ENCODE peak calls at places on chromosomes 4 and X, in four cellular contexts. C is mesenchymal stem cell, L is H1, H is neuronal stem cell. K is an unnamed sample.

GRCh38 chr4:101853691-101854090 is 63.2 kb downstream of the BANK1 start:
- DNase-seq in C (no peak), H (no peak), L (no peak), K (no peak)

GRCh38 chr4:53227451-53227850 is 138.4 kb downstream of the SCFD2 start:
- DNase-seq in C (no peak), L (no peak), H (no peak), K (no peak)

GRCh38 chr4:10075953-10076391 is 40.6 kb downstream of the WDR1 start:
- DNase-seq in C (no peak), H (no peak), L (no peak), K (no peak)

GRCh38 chrX:103616676-103617186 is 9.0 kb downstream of the TCEAL3 start:
- DNase-seq in H (no peak), C (no peak), L (no peak), K (no peak)

GRCh38 chr4:20126906-20127305 is 124.8 kb upstream of the SLIT2 start:
- DNase-seq in H (no peak), C (no peak), L (no peak), K (no peak)

GRCh38 chr4:10203851-10204250 is 87.3 kb upstream of the WDR1 start:
- DNase-seq in H (no peak), L (no peak), C (no peak), K (no peak)

GRCh38 chr4:90845777-90846176 is 718.6 kb downstream of the CCSER1 start:
- DNase-seq in H (no peak), C (peak; percentile 36), L (no peak), K (no peak)

GRCh38 chr4:77538574-77539157 is 67.0 kb upstream of the CXCL13 start:
- DNase-seq in L (no peak), H (no peak), C (peak; percentile 20), K (no peak)

GRCh38 chr4:15021301-15021700 is 19.0 kb downstream of the CPEB2 start:
- DNase-seq in H (no peak), C (no peak), L (no peak), K (no peak)

GRCh38 chr4:75637176-75637575 is 6.8 kb upstream of the CDKL2 start:
- DNase-seq in C (peak; percentile 39), H (no peak), L (no peak), K (no peak)

GRCh38 chr4:163042306-163042705 is 124.4 kb downstream of the NAF1 start:
- DNase-seq in L (no peak), C (no peak), H (no peak), K (no peak)

GRCh38 chrX:150446995-150447394 is 83.9 kb downstream of the MAMLD1 start:
- DNase-seq in L (no peak), C (no peak), H (no peak), K (no peak)

GRCh38 chr4:1187182-1187581 is 14.8 kb upstream of the SPON2 start:
- DNase-seq in H (no peak), C (peak; percentile 83), L (no peak), K (no peak)

GRCh38 chr4:49018718-49019295 is 32.7 kb downstream of the CWH43 start:
- DNase-seq in L (no peak), H (no peak), C (no peak), K (no peak)

GRCh38 chrX:41827886-41828285 is 95.5 kb downstream of the CASK start:
- DNase-seq in H (no peak), C (peak; percentile 67), L (no peak), K (no peak)

GRCh38 chr4:1856920-1857699 is 1.2 kb upstream of the LETM1 start:
- DNase-seq in L (no peak), C (no peak), H (no peak), K (no peak)

GRCh38 chr4:182277402-182277801 is 34.2 kb downstream of the TENM3 start:
- DNase-seq in L (no peak), C (no peak), H (no peak), K (no peak)

GRCh38 chrX:125202486-125203378 is 116.9 kb upstream of the TEX13C start:
- DNase-seq in H (no peak), C (no peak), L (no peak), K (peak; percentile 25)

GRCh38 chrX:149473092-149473491 is 32.0 kb downstream of the IDS start:
- DNase-seq in H (no peak), L (no peak), C (no peak), K (no peak)

GRCh38 chrX:100994352-100995281 is 25.1 kb downstream of the ARL13A start:
- DNase-seq in L (no peak), C (peak; percentile 57), H (no peak), K (no peak)

GRCh38 chr4:7546809-7547367 is 112.2 kb upstream of the PSAPL1 start:
- DNase-seq in H (no peak), L (no peak), C (peak; percentile 19), K (no peak)

GRCh38 chrX:22389544-22390243 is 117.0 kb downstream of the CBLL2 start:
- DNase-seq in C (peak; percentile 67), L (no peak), H (no peak), K (no peak)

GRCh38 chr4:82801910-82802521 is 3.4 kb upstream of the SCD5 start:
- DNase-seq in L (no peak), H (no peak), C (peak; percentile 33), K (no peak)

GRCh38 chr4:87839309-87839946 is 6.7 kb downstream of the MEPE start:
- DNase-seq in L (no peak), C (peak; percentile 52), H (peak; percentile 12), K (no peak)

DNA sequence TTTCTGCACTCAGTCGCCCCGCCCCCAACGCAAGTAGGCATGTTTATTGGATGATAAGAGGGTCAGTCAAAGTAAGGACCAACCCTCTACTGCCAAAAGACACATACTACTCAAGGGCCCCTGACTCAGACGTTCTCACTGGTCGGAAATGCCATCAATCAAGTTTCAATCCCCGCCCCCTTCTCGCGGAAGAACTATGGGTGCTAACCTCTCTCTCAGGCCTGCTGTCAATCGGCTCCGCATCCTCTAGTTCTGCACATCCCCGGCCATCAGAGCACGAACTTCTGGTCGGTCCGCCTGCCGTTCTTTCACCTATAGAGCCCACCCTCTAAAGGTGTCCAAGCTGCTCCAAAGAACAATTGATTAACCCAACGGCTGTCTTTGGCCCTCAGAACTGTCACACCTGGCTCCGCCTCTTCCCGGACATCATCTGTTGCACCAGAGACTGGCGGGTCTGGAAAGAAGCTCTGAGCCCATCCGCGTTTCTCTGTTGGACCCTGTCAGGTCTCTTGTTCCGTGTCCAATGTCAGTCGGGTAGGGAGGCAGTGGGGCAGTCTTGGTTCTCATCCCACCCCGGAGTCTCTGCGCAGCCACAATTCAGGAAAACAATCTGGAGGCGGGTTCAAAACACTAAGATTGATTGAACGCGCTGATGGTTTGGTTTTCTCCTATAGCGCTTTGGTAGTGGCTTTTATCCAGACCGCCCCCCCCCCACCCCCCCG is 15.2 kb downstream of the NDUFB11 start:
- DNase-seq in C (peak; percentile 96), H (peak; percentile 90), L (peak; percentile 76), K (peak; percentile 94)
- H2BK15ac ChIP-seq in C (no peak overlapping the region), H (no peak overlapping the region), L (no peak overlapping the region), K (no peak overlapping the region)

GRCh38 chr4:140257461-140258305 is 103.7 kb upstream of the MAML3 start:
- DNase-seq in H (no peak), C (peak; percentile 62), L (no peak), K (no peak)
- H2BK12ac ChIP-seq in H (no peak overlapping the region), C (peak overlapping the region; percentile 6), L (peak overlapping the region; percentile 11), K (no peak overlapping the region)

GRCh38 chr4:153153339-153153851 is 50.8 kb upstream of the TRIM2 start:
- DNase-seq in C (peak; percentile 56), L (no peak), H (no peak), K (peak; percentile 75)
- H2BK15ac ChIP-seq in C (peak overlapping the region; percentile 92), L (no peak overlapping the region), H (peak overlapping the region; percentile 52), K (no peak overlapping the region)

GRCh38 chrX:19512961-19513360 is 2.3 kb downstream of the MAP3K15 start:
- DNase-seq in H (no peak), L (no peak), C (no peak), K (no peak)
- H2BK12ac ChIP-seq in H (no peak overlapping the region), L (no peak overlapping the region), C (no peak overlapping the region), K (no peak overlapping the region)

GRCh38 chr4:151302432-151302831 is 23.0 kb downstream of the SH3D19 start:
- DNase-seq in H (no peak), C (peak; percentile 24), L (no peak), K (no peak)

GRCh38 chr4:151310124-151310728 is 15.2 kb downstream of the SH3D19 start:
- DNase-seq in H (no peak), L (no peak), C (no peak), K (no peak)

GRCh38 chr4:151304226-151304625 is 21.2 kb downstream of the SH3D19 start:
- DNase-seq in C (no peak), H (no peak), L (no peak), K (no peak)

GRCh38 chr4:151304755-151305154 is 20.6 kb downstream of the SH3D19 start:
- DNase-seq in L (no peak), C (peak; percentile 10), H (no peak), K (no peak)
- H2BK15ac ChIP-seq in L (no peak overlapping the region), C (no peak overlapping the region), H (no peak overlapping the region), K (no peak overlapping the region)

K was measured in H9.